ENCODE peak calls at places on chromosomes 12 and 14, in eight cellular contexts. R is IMR-90, B is testis, Y is Peyer's patch, T is GM12878, D is stomach, V is uterus, A is suprapubic skin. G is an unnamed sample.

GRCh38 chr12:54593135-54593534 is 4.7 kb upstream of the PPP1R1A start:
- DNase-seq in A (no peak), Y (no peak), D (no peak), R (no peak), V (no peak), T (no peak), B (no peak), G (no peak)

GRCh38 chr14:71711619-71712018 is 220.6 kb upstream of the RGS6 start:
- DNase-seq in B (no peak), A (no peak), D (no peak), R (peak; percentile 94), T (no peak), Y (no peak), V (no peak), G (no peak)

GRCh38 chr12:56338643-56339422 is at the start of gene IL23A:
- DNase-seq in B (no peak), V (no peak), D (no peak), Y (peak; percentile 75), R (peak; percentile 59), T (peak; percentile 61), A (no peak), G (no peak)

GRCh38 chr14:92973265-92973797 is 50.4 kb downstream of the CHGA start:
- DNase-seq in T (no peak), B (peak; percentile 93), Y (peak; percentile 80), R (peak; percentile 53), A (peak; percentile 87), V (peak; percentile 93), D (peak; percentile 62), G (peak; percentile 88)

GRCh38 chr14:59190372-59190771 is 1.9 kb downstream of the DAAM1 start:
- DNase-seq in D (no peak), A (no peak), T (no peak), Y (peak; percentile 47), V (peak; percentile 25), B (peak; percentile 48), R (no peak), G (peak; percentile 43)

GRCh38 chr12:51828951-51829581 is 19.5 kb downstream of the FIGNL2 start:
- DNase-seq in R (no peak), A (no peak), Y (no peak), B (no peak), V (no peak), D (no peak), T (no peak), G (no peak)

GRCh38 chr14:93019367-93019843 is 96.3 kb downstream of the ITPK1 start:
- DNase-seq in R (no peak), A (no peak), D (peak; percentile 69), B (peak; percentile 57), Y (no peak), V (peak; percentile 79), T (no peak), G (no peak)

GRCh38 chr12:57654042-57654441 is 21.0 kb upstream of the B4GALNT1 start:
- DNase-seq in Y (no peak), B (no peak), R (no peak), D (no peak), A (no peak), V (no peak), T (no peak), G (no peak)

GRCh38 chr12:130192667-130193345 is 30.5 kb downstream of the FZD10 start:
- DNase-seq in R (no peak), A (no peak), Y (no peak), T (no peak), D (peak; percentile 14), B (no peak), V (no peak), G (no peak)

GRCh38 chr12:44334347-44334746 is 498.5 kb downstream of the TMEM117 start:
- DNase-seq in V (no peak), B (no peak), A (no peak), R (no peak), Y (no peak), D (no peak), T (no peak), G (no peak)

GRCh38 chr12:120287491-120287890 is 4.2 kb downstream of the RNU4-2 start:
- DNase-seq in V (no peak), A (no peak), Y (no peak), B (no peak), T (no peak), R (no peak), D (no peak), G (no peak)

GRCh38 chr12:120290541-120291312 is 976 bp downstream of the RNU4-2 start:
- DNase-seq in V (peak; percentile 34), R (no peak), A (peak; percentile 65), B (peak; percentile 50), T (no peak), D (peak; percentile 42), Y (peak; percentile 56), G (no peak)

GRCh38 chr12:120292411-120292660 is 633 bp upstream of the RNU4-2 start:
- DNase-seq in A (no peak), B (no peak), D (peak; percentile 29), T (no peak), R (no peak), Y (no peak), V (no peak), G (no peak)

GRCh38 chr12:120286768-120287490 is 4.8 kb downstream of the RNU4-2 start:
- DNase-seq in D (no peak), R (no peak), T (no peak), B (no peak), V (no peak), A (no peak), Y (no peak), G (no peak)

DNA sequence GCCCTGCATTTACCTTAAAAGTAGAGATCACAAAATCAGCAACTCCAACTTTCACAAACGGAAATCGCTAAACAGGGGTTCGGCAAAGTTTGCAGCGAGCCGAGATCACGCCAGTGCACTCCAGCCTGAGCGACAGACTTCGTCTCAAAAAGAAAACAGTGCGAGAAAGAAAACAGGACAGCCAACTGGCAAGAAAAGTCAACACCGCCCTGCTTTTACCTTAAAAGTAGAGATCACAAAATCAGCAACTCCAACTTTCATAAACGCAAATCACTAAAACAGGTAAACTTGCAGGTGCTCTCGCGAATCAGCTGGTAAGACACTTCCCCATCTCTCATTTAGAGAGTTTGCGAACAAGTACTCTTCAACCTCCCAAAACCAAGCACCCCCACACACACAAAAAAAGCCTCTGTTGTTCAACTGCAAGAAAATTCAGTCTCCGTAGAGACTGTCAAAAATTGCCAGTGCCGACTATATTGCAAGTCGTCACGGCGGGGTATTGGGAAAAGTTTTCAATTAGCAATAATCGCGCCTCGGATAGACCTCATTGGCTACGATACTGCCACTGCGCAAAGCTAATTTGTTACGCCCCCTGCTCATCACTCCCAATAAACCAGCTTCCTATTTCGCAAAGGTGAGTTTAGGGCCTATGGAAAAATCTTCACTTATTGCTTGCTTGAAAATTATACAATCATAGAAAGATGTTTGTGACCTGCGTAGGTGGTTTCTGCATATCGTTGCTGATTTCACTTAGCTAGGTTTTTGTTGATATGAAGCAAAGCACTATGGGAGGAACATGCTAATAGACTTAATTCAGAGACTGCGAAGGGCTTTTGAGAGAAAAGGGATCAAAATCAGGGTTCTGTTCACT is at the start of gene RNU4-1:
- DNase-seq in B (peak; percentile 90), D (peak; percentile 78), V (peak; percentile 79), Y (peak; percentile 92), R (peak; percentile 97), T (peak; percentile 92), A (peak; percentile 83), G (peak; percentile 75)
- TF ChIP-seq POLR2A in B (peak; percentile 8), D (peak; percentile 57), V (no peak), Y (peak; percentile 80), R (peak; percentile 100), T (peak; percentile 97), A (no peak), G (peak; percentile 23)

DNA sequence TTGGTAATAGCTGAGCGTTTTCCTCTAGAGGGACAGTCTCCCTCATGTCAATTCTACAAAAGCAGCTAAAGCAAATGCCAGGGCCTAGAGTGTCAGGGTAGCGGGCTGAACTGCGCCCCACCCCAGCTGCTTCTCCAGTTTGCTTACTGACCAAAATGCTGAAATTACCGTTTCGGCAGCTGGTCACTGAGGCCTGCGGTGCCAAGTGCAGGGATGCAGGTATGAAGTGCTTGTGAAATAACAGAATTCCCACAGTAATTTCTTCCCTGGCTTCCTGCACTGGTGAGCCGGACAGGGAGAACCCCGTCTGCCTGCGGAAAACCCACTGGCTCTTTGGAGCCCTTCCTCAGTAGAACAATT is 19.1 kb downstream of the PSMC1 start:
- DNase-seq in Y (no peak), R (no peak), D (no peak), T (no peak), B (peak; percentile 12), A (no peak), V (no peak), G (no peak)
- H3K36me3 ChIP-seq in Y (peaks cover 80% of the 10 kb centered on the region), R (peaks cover 35% of the 10 kb centered on the region), D (peaks cover 83% of the 10 kb centered on the region), T (peaks cover 14% of the 10 kb centered on the region), B (no peaks in the 10 kb centered on the region), A (peaks cover 60% of the 10 kb centered on the region), V (no peaks in the 10 kb centered on the region), G (peaks cover 63% of the 10 kb centered on the region)

DNA sequence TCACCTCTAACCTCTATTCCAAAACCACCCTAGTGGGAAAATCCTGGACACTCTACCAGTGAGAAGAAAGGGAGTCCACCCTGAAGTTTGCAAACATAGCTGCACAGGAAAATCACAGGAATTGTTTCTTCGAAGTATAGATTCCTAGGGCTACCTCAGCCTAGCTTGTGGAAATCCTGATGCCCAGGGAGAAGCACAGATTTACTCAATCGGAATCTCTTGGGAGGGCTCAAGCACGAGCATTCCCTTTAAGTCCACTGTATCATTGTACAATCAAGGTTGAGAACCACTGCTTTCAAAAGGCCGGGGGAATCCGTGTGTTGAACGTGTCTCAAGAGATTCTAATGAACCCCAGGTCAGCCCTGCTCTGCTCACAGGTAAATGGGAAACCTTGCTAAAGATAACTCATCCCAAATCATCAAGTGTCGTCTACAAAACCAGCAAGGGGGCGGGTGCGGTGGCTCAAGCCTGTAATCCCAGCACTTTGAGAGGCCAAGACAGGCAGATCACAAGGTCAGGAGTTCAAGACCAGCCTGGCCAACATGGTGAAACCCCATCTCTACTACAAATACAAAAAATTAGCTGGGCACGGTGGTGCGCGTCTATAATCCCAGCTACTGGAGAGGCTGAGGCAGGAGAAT is 34.1 kb upstream of the PLEKHG6 start:
- DNase-seq in Y (peak; percentile 34), B (no peak), V (no peak), D (no peak), A (no peak), R (no peak), T (no peak), G (no peak)
- H3K4me1 ChIP-seq in Y (peaks cover 4% of the 10 kb centered on the region), B (peaks cover 25% of the 10 kb centered on the region), V (peaks cover 5% of the 10 kb centered on the region), D (peaks cover 65% of the 10 kb centered on the region), A (peaks cover 68% of the 10 kb centered on the region), R (peaks cover 30% of the 10 kb centered on the region), T (peaks cover 21% of the 10 kb centered on the region), G (peaks cover 36% of the 10 kb centered on the region)

GRCh38 chr12:113297621-113298471 is 37.1 kb downstream of the SLC8B1 start:
- DNase-seq in V (no peak), R (no peak), Y (no peak), D (no peak), A (no peak), T (no peak), B (no peak), G (no peak)
- TF ChIP-seq POLR2A in V (no peak), R (no peak), Y (no peak), D (no peak), A (no peak), T (peak; percentile 25), B (no peak), G (no peak)